ENCODE peak calls at places on chromosomes 7 and 10, in four cellular contexts. K is uterus, X is HuH-7, E is kidney epithelial cell. L is an unnamed sample.

GRCh38 chr10:42754155-42755027 is 28.2 kb upstream of the BMS1 start:
- DNase-seq in X (no peak), E (no peak), K (no peak), L (no peak)

GRCh38 chr7:64876792-64877713 is 26.0 kb upstream of the ZNF273 start:
- DNase-seq in K (no peak), E (no peak), X (peak; percentile 88), L (no peak)

GRCh38 chr7:120538335-120538734 is 265.4 kb downstream of the KCND2 start:
- DNase-seq in K (no peak), E (no peak), X (no peak), L (no peak)

GRCh38 chr10:26216577-26216948 is at the start of gene GAD2:
- DNase-seq in X (no peak), E (no peak), K (no peak), L (no peak)

GRCh38 chr7:25876092-25876491 is 275.9 kb upstream of the NFE2L3 start:
- DNase-seq in X (no peak), K (no peak), E (no peak), L (no peak)

GRCh38 chr10:89079991-89080390 is 89.4 kb downstream of the FAS start:
- DNase-seq in K (no peak), X (no peak), E (no peak), L (no peak)

GRCh38 chr10:47049056-47049851 is 138.0 kb downstream of the PTPN20 start:
- DNase-seq in K (no peak), X (no peak), E (no peak), L (no peak)

GRCh38 chr10:79345241-79346011 is 1.8 kb upstream of the PPIF start:
- DNase-seq in E (no peak), K (no peak), X (no peak), L (no peak)

GRCh38 chr7:116239434-116239833 is 29.1 kb downstream of the TES start:
- DNase-seq in K (no peak), E (no peak), X (peak; percentile 51), L (peak; percentile 94)

GRCh38 chr7:16604054-16604453 is 41.5 kb downstream of the ANKMY2 start:
- DNase-seq in E (no peak), X (no peak), K (no peak), L (peak; percentile 10)

GRCh38 chr7:964401-965231 is 10.1 kb upstream of the ADAP1 start:
- DNase-seq in K (peak; percentile 77), X (peak; percentile 78), E (no peak), L (peak; percentile 64)

GRCh38 chr7:17069146-17069545 is 187.4 kb upstream of the AGR3 start:
- DNase-seq in E (no peak), X (no peak), K (no peak), L (no peak)

GRCh38 chr7:6278749-6279310 is 6.4 kb upstream of the CYTH3 start:
- DNase-seq in E (no peak), X (no peak), K (no peak), L (no peak)

GRCh38 chr10:49050338-49050737 is 65.0 kb downstream of the VSTM4 start:
- DNase-seq in K (no peak), E (no peak), X (no peak), L (no peak)

GRCh38 chr10:91210435-91210834 is 10.0 kb upstream of the PCGF5 start:
- DNase-seq in E (no peak), X (no peak), K (no peak), L (peak; percentile 42)

GRCh38 chr10:75395171-75395954 is 6.2 kb downstream of the ZNF503 start:
- DNase-seq in K (peak; percentile 61), E (no peak), X (peak; percentile 70), L (no peak)

GRCh38 chr10:46106410-46107255 is 60.6 kb upstream of the MSMB start:
- DNase-seq in K (no peak), E (no peak), X (peak; percentile 42), L (peak; percentile 73)

GRCh38 chr7:131843862-131844261 is 287.4 kb upstream of the PODXL start:
- DNase-seq in E (no peak), K (no peak), X (no peak), L (no peak)

GRCh38 chr7:155992974-155993373 is 180.7 kb upstream of the SHH start:
- DNase-seq in K (no peak), X (no peak), E (no peak), L (no peak)

GRCh38 chr10:97676770-97677581 is 10.1 kb downstream of the AVPI1 start:
- DNase-seq in E (no peak), K (peak; percentile 28), X (peak; percentile 81), L (peak; percentile 49)

GRCh38 chr10:16242446-16242845 is 194.4 kb upstream of the PTER start:
- DNase-seq in X (no peak), E (no peak), K (no peak), L (no peak)

GRCh38 chr10:113555751-113556150 is 2.9 kb downstream of the HABP2 start:
- DNase-seq in X (no peak), K (no peak), E (no peak), L (no peak)

GRCh38 chr10:104559935-104560334 is 81.2 kb upstream of the SORCS3 start:
- DNase-seq in E (no peak), X (no peak), K (no peak), L (no peak)

GRCh38 chr10:21285207-21285606 is 240.3 kb downstream of the SKIDA1 start:
- DNase-seq in X (no peak), K (no peak), E (no peak), L (no peak)

L was measured in HepG2.